ENCODE peak calls at places on chromosomes 4 and X, in four cellular contexts. One of them, this sample, is unnamed.

GRCh38 chr4:2252530-2252924 is 9.4 kb downstream of the MXD4 start:
- DNase-seq in GM12878: no peak
- DNase-seq in HepG2: no peak
- DNase-seq in H1: no peak
- DNase-seq in this sample: no peak

GRCh38 chrX:71533850-71534515 is 1.1 kb downstream of the OGT start:
- DNase-seq in GM12878: no peak
- DNase-seq in HepG2: peak
- DNase-seq in H1: no peak
- DNase-seq in this sample: no peak

GRCh38 chr4:125321709-125322362 is 7.1 kb downstream of the FAT4 start:
- DNase-seq in GM12878: no peak
- DNase-seq in HepG2: no peak
- DNase-seq in H1: no peak
- DNase-seq in this sample: no peak

GRCh38 chrX:47321386-47321785 is 49.0 kb upstream of the ZNF157 start:
- DNase-seq in GM12878: no peak
- DNase-seq in HepG2: no peak
- DNase-seq in H1: peak
- DNase-seq in this sample: peak

GRCh38 chr4:187380181-187380581 is 615.4 kb upstream of the ZFP42 start:
- DNase-seq in GM12878: no peak
- DNase-seq in HepG2: peak
- DNase-seq in H1: peak
- DNase-seq in this sample: peak

GRCh38 chrX:116436358-116436816 is at the start of gene SLC6A14:
- DNase-seq in GM12878: no peak
- DNase-seq in HepG2: peak
- DNase-seq in H1: no peak
- DNase-seq in this sample: no peak

GRCh38 chr4:138828926-138829325 is 186.7 kb upstream of the NOCT start:
- DNase-seq in GM12878: no peak
- DNase-seq in HepG2: no peak
- DNase-seq in H1: no peak
- DNase-seq in this sample: no peak

GRCh38 chr4:25550376-25551030 is 105.1 kb upstream of the SLC34A2 start:
- DNase-seq in GM12878: no peak
- DNase-seq in HepG2: no peak
- DNase-seq in H1: no peak
- DNase-seq in this sample: no peak

GRCh38 chrX:443676-444210 is 57.0 kb upstream of the PPP2R3B start:
- DNase-seq in GM12878: no peak
- DNase-seq in HepG2: no peak
- DNase-seq in H1: no peak
- DNase-seq in this sample: no peak

GRCh38 chrX:41241962-41242361 is 92.0 kb upstream of the DDX3X start:
- DNase-seq in GM12878: no peak
- DNase-seq in HepG2: no peak
- DNase-seq in H1: no peak
- DNase-seq in this sample: no peak

GRCh38 chr4:171813195-171813955 is at the start of gene GALNTL6:
- DNase-seq in GM12878: no peak
- DNase-seq in HepG2: no peak
- DNase-seq in H1: no peak
- DNase-seq in this sample: no peak

GRCh38 chr4:98672583-98673281 is 14.3 kb upstream of the TSPAN5 start:
- DNase-seq in GM12878: no peak
- DNase-seq in HepG2: no peak
- DNase-seq in H1: no peak
- DNase-seq in this sample: no peak

GRCh38 chrX:26557691-26558321 is 341.8 kb downstream of the MAGEB5 start:
- DNase-seq in GM12878: no peak
- DNase-seq in HepG2: no peak
- DNase-seq in H1: no peak
- DNase-seq in this sample: no peak

GRCh38 chr4:147960971-147961370 is 229.1 kb downstream of the ARHGAP10 start:
- DNase-seq in GM12878: no peak
- DNase-seq in HepG2: no peak
- DNase-seq in H1: no peak
- DNase-seq in this sample: no peak

GRCh38 chr4:123941306-123941705 is 544.7 kb downstream of the SPRY1 start:
- DNase-seq in GM12878: no peak
- DNase-seq in HepG2: no peak
- DNase-seq in H1: no peak
- DNase-seq in this sample: no peak

GRCh38 chrX:136170109-136170800 is 22.9 kb downstream of the FHL1 start:
- DNase-seq in GM12878: no peak
- DNase-seq in HepG2: no peak
- DNase-seq in H1: no peak
- DNase-seq in this sample: no peak

GRCh38 chr4:74094227-74094626 is 4.8 kb downstream of the CXCL2 start:
- DNase-seq in GM12878: no peak
- DNase-seq in HepG2: no peak
- DNase-seq in H1: no peak
- DNase-seq in this sample: no peak

GRCh38 chrX:150765237-150765636 is 72.0 kb downstream of the MTMR1 start:
- DNase-seq in GM12878: no peak
- DNase-seq in HepG2: no peak
- DNase-seq in H1: no peak
- DNase-seq in this sample: no peak

GRCh38 chrX:150763303-150763797 is 70.2 kb downstream of the MTMR1 start:
- DNase-seq in GM12878: no peak
- DNase-seq in HepG2: no peak
- DNase-seq in H1: no peak
- DNase-seq in this sample: no peak

GRCh38 chrX:150761819-150762216 is 68.6 kb downstream of the MTMR1 start:
- DNase-seq in GM12878: no peak
- DNase-seq in HepG2: no peak
- DNase-seq in H1: no peak
- DNase-seq in this sample: no peak

GRCh38 chrX:150762258-150762867 is 69.2 kb downstream of the MTMR1 start:
- DNase-seq in GM12878: no peak
- DNase-seq in HepG2: no peak
- DNase-seq in H1: no peak
- DNase-seq in this sample: no peak

GRCh38 chrX:150763810-150764209 is 70.6 kb downstream of the MTMR1 start:
- DNase-seq in GM12878: no peak
- DNase-seq in HepG2: no peak
- DNase-seq in H1: no peak
- DNase-seq in this sample: no peak
- TF ChIP-seq SUZ12 in GM12878: no peak
- TF ChIP-seq SUZ12 in HepG2: no peak
- TF ChIP-seq SUZ12 in H1: no peak
- TF ChIP-seq SUZ12 in this sample: no peak

GRCh38 chr4:181150173-181150572 is 1093.0 kb upstream of the TENM3 start:
- DNase-seq in GM12878: no peak
- DNase-seq in HepG2: peak
- DNase-seq in H1: no peak
- DNase-seq in this sample: no peak
- TF ChIP-seq YY1 in GM12878: no peak
- TF ChIP-seq YY1 in HepG2: no peak
- TF ChIP-seq YY1 in H1: no peak
- TF ChIP-seq YY1 in this sample: no peak

DNA sequence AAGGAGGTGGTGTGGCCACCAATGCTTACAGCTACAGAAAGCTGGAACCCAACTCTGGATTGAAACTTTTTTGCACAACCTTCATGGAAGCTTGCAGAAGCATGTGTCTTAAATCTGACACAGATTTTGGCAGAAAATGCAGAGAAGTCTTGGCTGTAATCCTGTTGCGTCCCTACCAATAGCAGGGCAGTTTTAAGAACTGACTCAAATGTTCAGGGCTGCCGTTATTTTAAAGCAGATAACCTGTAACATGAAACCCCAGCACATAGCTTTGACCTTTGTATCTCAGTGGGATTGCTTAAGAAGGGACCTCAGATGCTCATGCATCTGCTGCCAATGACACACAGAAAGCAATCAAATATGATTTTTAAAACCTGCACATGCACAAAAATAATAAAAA is at the start of gene VEGFD:
- DNase-seq in GM12878: no peak
- DNase-seq in HepG2: peak
- DNase-seq in H1: no peak
- DNase-seq in this sample: no peak
- H3K4me3 ChIP-seq in GM12878: no peak
- H3K4me3 ChIP-seq in HepG2: no peak
- H3K4me3 ChIP-seq in H1: no peak
- H3K4me3 ChIP-seq in this sample: no peak

GRCh38 chr4:68369474-68369805 is 19.6 kb upstream of the YTHDC1 start:
- DNase-seq in GM12878: no peak
- DNase-seq in HepG2: no peak
- DNase-seq in H1: no peak
- DNase-seq in this sample: no peak
- TF ChIP-seq SUZ12 in GM12878: no peak
- TF ChIP-seq SUZ12 in HepG2: no peak
- TF ChIP-seq SUZ12 in H1: no peak
- TF ChIP-seq SUZ12 in this sample: no peak

GRCh38 chrX:124018031-124018430 is 56.5 kb downstream of the STAG2 start:
- DNase-seq in GM12878: no peak
- DNase-seq in HepG2: no peak
- DNase-seq in H1: no peak
- DNase-seq in this sample: no peak
- TF ChIP-seq YY1 in GM12878: no peak
- TF ChIP-seq YY1 in HepG2: no peak
- TF ChIP-seq YY1 in H1: no peak
- TF ChIP-seq YY1 in this sample: no peak

GRCh38 chrX:45771114-45771513 is 570.4 kb upstream of the DIPK2B start:
- DNase-seq in GM12878: no peak
- DNase-seq in HepG2: peak
- DNase-seq in H1: no peak
- DNase-seq in this sample: no peak
- H3K4me3 ChIP-seq in GM12878: no peak
- H3K4me3 ChIP-seq in HepG2: no peak
- H3K4me3 ChIP-seq in H1: no peak
- H3K4me3 ChIP-seq in this sample: no peak

GRCh38 chr4:136742330-136742729 is 790.0 kb downstream of the PCDH18 start:
- DNase-seq in GM12878: no peak
- DNase-seq in HepG2: no peak
- DNase-seq in H1: no peak
- DNase-seq in this sample: no peak
- TF ChIP-seq SUZ12 in GM12878: no peak
- TF ChIP-seq SUZ12 in HepG2: no peak
- TF ChIP-seq SUZ12 in H1: no peak
- TF ChIP-seq SUZ12 in this sample: no peak

GRCh38 chr4:5638316-5638715 is 70.0 kb downstream of the EVC2 start:
- DNase-seq in GM12878: no peak
- DNase-seq in HepG2: no peak
- DNase-seq in H1: no peak
- DNase-seq in this sample: no peak
- TF ChIP-seq YY1 in GM12878: no peak
- TF ChIP-seq YY1 in HepG2: no peak
- TF ChIP-seq YY1 in H1: no peak
- TF ChIP-seq YY1 in this sample: no peak

This sample was measured in NT2/D1.